ENCODE peak calls at places on chromosomes 16 and 17, in four cellular contexts. R, Y, C and G are unnamed samples.

GRCh38 chr16:27485811-27486210 is 63.9 kb downstream of the GTF3C1 start:
- DNase-seq in C (no peak), Y (no peak), R (no peak), G (no peak)

GRCh38 chr16:27745348-27745747 is 195.4 kb downstream of the KATNIP start:
- DNase-seq in R (no peak), C (no peak), Y (no peak), G (no peak)

GRCh38 chr17:77352996-77353395 is 212.2 kb downstream of the SEC14L1 start:
- DNase-seq in Y (no peak), R (no peak), C (no peak), G (no peak)

GRCh38 chr17:15262291-15263205 is 2.6 kb downstream of the PMP22 start:
- DNase-seq in C (peak), R (peak), Y (peak), G (peak)

GRCh38 chr16:12951392-12951791 is 50.0 kb downstream of the SHISA9 start:
- DNase-seq in Y (no peak), R (peak), C (no peak), G (no peak)

GRCh38 chr16:54280751-54281150 is 5.8 kb downstream of the IRX3 start:
- DNase-seq in R (no peak), C (no peak), Y (no peak), G (no peak)

GRCh38 chr16:86968866-86969265 is 348.3 kb downstream of the C16orf95 start:
- DNase-seq in C (no peak), Y (no peak), R (no peak), G (no peak)

GRCh38 chr16:4372578-4373355 is 1.1 kb downstream of the VASN start:
- DNase-seq in R (no peak), C (no peak), Y (peak), G (peak)

GRCh38 chr16:8962393-8963009 is 1.2 kb downstream of the USP7 start:
- DNase-seq in Y (peak), R (peak), C (no peak), G (peak)

GRCh38 chr17:9670596-9670995 is 25.3 kb downstream of the USP43 start:
- DNase-seq in R (peak), C (no peak), Y (no peak), G (no peak)

GRCh38 chr16:72847187-72848044 is 200.5 kb downstream of the ZFHX3 start:
- DNase-seq in C (peak), R (peak), Y (peak), G (peak)

GRCh38 chr16:8866118-8866883 is 2.5 kb downstream of the CARHSP1 start:
- DNase-seq in C (peak), Y (peak), R (peak), G (no peak)

GRCh38 chr16:79647586-79647985 is 47.0 kb upstream of the MAF start:
- DNase-seq in Y (no peak), C (no peak), R (no peak), G (no peak)

GRCh38 chr17:77690271-77691161 is 268.0 kb upstream of the TNRC6C start:
- DNase-seq in C (peak), Y (peak), R (no peak), G (no peak)

GRCh38 chr16:50303605-50304466 is 37.5 kb downstream of the ADCY7 start:
- DNase-seq in R (no peak), Y (peak), C (peak), G (no peak)

GRCh38 chr17:10019941-10020403 is 114.9 kb upstream of the RCVRN start:
- DNase-seq in Y (no peak), C (no peak), R (no peak), G (no peak)

DNA sequence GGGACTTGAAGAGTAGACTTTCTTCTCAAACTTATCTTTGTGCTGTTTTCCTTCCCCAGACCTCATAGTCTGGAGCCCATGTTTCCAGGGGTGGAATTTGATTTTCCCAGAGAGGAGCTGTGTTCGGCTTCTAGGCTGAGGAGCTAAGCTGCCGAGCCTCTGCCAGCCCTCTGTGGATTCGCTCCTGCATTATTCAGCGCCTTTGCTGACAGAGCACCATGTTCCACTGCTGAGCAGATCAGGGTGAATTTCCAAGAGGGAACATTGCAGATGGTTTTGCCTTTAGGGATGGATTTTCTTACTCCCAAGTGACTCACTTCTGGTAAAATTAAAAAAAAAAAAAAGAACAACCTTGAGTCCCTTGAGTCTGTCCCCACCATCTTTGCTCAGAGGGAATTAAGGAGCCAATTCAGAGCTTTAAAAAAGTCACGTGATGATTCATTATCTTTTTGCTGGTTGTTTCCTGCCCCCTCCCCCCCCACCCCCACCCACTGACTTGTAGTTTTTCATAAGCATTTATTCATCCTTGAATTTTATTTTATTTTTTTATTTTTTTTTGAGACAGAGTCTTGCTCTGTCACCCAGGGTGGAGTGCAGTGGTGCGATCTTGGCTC is 229.5 kb downstream of the PRKCA start:
- DNase-seq in Y (no peak), R (no peak), C (no peak), G (no peak)
- H3K4me2 ChIP-seq in Y (no peak), R (peak), C (no peak), G (no peak)

GRCh38 chr17:17420561-17421269 is 56.1 kb upstream of the MED9 start:
- DNase-seq in Y (no peak), C (no peak), R (no peak), G (no peak)
- H2AFZ ChIP-seq in Y (no peak), C (no peak), R (no peak), G (no peak)

GRCh38 chr17:41799366-41799765 is 12.4 kb downstream of the P3H4 start:
- DNase-seq in C (peak), Y (no peak), R (no peak), G (no peak)

GRCh38 chr17:41801374-41802062 is 10.2 kb downstream of the P3H4 start:
- DNase-seq in R (peak), C (peak), Y (peak), G (peak)

GRCh38 chr17:41802961-41803682 is 8.6 kb downstream of the P3H4 start:
- DNase-seq in Y (no peak), R (peak), C (no peak), G (no peak)

GRCh38 chr17:41797377-41797776 is 10.9 kb upstream of the JUP start:
- DNase-seq in C (no peak), R (peak), Y (no peak), G (no peak)

GRCh38 chr17:41800601-41801373 is 11.0 kb downstream of the P3H4 start:
- DNase-seq in C (peak), R (peak), Y (peak), G (peak)
- H3K4me2 ChIP-seq in C (peak), R (peak), Y (no peak), G (peak)

GRCh38 chr16:69064164-69064563 is 41.3 kb upstream of the HAS3 start:
- DNase-seq in R (no peak), Y (no peak), C (no peak), G (peak)

GRCh38 chr16:69069504-69069903 is 35.9 kb upstream of the HAS3 start:
- DNase-seq in C (no peak), R (no peak), Y (no peak), G (no peak)

GRCh38 chr16:69064789-69065313 is 40.6 kb upstream of the HAS3 start:
- DNase-seq in Y (no peak), C (no peak), R (peak), G (no peak)
- H2AFZ ChIP-seq in Y (no peak), C (no peak), R (peak), G (no peak)

DNA sequence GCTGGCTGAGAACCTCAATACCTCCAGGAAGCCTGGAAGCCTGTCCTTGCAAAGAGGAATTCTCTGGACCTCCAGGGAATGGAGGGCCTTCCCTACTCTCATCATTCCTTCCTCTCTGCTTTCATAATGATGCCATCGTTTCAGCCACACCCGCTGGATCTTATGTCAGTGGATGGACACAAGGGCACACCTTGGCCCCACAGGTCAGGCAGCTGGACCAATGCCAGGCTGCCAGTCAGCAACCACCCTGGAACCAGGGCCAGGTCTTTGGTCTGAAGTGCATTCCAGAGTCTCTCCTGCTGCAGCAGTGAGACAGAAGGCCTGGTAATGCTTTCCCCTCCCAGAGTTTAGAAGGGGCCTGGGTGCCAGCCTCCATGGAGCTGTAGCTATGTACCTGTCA is 7.4 kb downstream of the C1QL1 start:
- DNase-seq in C (no peak), R (no peak), Y (no peak), G (peak)
- H3K4me2 ChIP-seq in C (no peak), R (peak), Y (no peak), G (no peak)

DNA sequence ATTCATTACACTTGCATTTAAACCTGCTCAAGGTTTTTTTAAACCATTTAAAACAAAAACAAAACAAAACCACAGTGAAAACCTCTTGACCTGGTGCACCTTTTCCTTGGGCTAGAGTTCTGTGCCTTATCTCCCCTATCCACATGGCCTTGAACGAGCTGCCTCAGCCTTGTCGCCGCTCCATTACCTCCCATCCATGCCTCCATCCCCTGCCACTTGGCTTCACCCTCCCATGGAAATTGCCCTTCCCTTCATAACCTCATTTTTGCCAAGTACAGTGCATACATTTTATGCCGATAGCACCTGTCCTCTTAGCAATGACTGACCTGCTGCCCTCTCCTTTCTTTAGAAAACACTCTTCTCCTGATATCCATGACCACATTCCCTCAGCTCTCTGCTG is 188.6 kb upstream of the ASIC2 start:
- DNase-seq in C (no peak), R (no peak), Y (no peak), G (no peak)
- H2AFZ ChIP-seq in C (no peak), R (no peak), Y (no peak), G (no peak)